ENCODE peak calls at places on chromosomes 13 and 19, in nine cellular contexts. A is frontal cortex; K is NCI-H2171; B is stimulated activated CD8-positive, alpha-beta memory T cell treated with anti-CD3 and anti-CD28 coated beads, Interleukin-7, amount 100 ng/mL, for 1 hour; S is skeletal muscle cell; H is SHP77; Y is effector CD4-positive, alpha-beta T cell; J is glutamatergic neuron; V is T-helper 2 cell. X is an unnamed sample.

GRCh38 chr13:98041081-98041820 is 87.8 kb downstream of the IPO5 start:
- DNase-seq in A (no peak), K (no peak), B (no peak), S (no peak), H (no peak), Y (no peak), J (no peak), V (no peak), X (no peak)

GRCh38 chr19:5281588-5281987 is 59.0 kb downstream of the PTPRS start:
- DNase-seq in A (no peak), K (no peak), B (no peak), S (no peak), H (no peak), Y (no peak), J (no peak), V (no peak), X (no peak)

GRCh38 chr19:38062959-38063786 is 156.2 kb downstream of the SIPA1L3 start:
- DNase-seq in A (no peak), K (peak), B (no peak), S (no peak), H (peak), Y (no peak), J (peak), V (no peak), X (peak)

GRCh38 chr19:1161716-1162115 is 12.4 kb downstream of the SBNO2 start:
- DNase-seq in A (no peak), K (peak), B (no peak), S (no peak), H (no peak), Y (no peak), J (no peak), V (no peak), X (no peak)

GRCh38 chr13:27149702-27150101 is 21.9 kb downstream of the USP12 start:
- DNase-seq in A (no peak), K (no peak), B (no peak), S (no peak), H (no peak), Y (no peak), J (no peak), V (no peak), X (no peak)

GRCh38 chr19:47112166-47112663 is 1.4 kb downstream of the ZC3H4 start:
- DNase-seq in A (no peak), K (peak), B (peak), S (peak), H (peak), Y (peak), J (peak), V (peak), X (peak)

GRCh38 chr19:39405930-39406655 is 554 bp upstream of the ZFP36 start:
- DNase-seq in A (no peak), K (no peak), B (peak), S (no peak), H (no peak), Y (peak), J (no peak), V (peak), X (no peak)

GRCh38 chr13:113938716-113939115 is 35.2 kb downstream of the C13orf46 start:
- DNase-seq in A (no peak), K (peak), B (no peak), S (no peak), H (peak), Y (no peak), J (no peak), V (no peak), X (no peak)

GRCh38 chr13:105471683-105472082 is 1063.8 kb downstream of the EFNB2 start:
- DNase-seq in A (no peak), K (no peak), B (no peak), S (peak), H (no peak), Y (no peak), J (no peak), V (no peak), X (no peak)

GRCh38 chr13:20489185-20489820 is 36.4 kb downstream of the CRYL1 start:
- DNase-seq in A (no peak), K (no peak), B (no peak), S (no peak), H (peak), Y (peak), J (no peak), V (peak), X (no peak)

GRCh38 chr13:83423361-83423760 is 458.9 kb downstream of the SLITRK1 start:
- DNase-seq in A (no peak), K (no peak), B (no peak), S (no peak), H (no peak), Y (no peak), J (no peak), V (no peak), X (no peak)

GRCh38 chr13:80436571-80437169 is 95.7 kb upstream of the SPRY2 start:
- DNase-seq in A (no peak), K (no peak), B (no peak), S (peak), H (no peak), Y (no peak), J (no peak), V (no peak), X (no peak)

GRCh38 chr13:110280996-110281688 is 25.8 kb downstream of the COL4A1 start:
- DNase-seq in A (no peak), K (no peak), B (no peak), S (no peak), H (no peak), Y (no peak), J (no peak), V (no peak), X (no peak)

GRCh38 chr19:7426986-7427385 is 61.8 kb downstream of the PEX11G start:
- DNase-seq in A (no peak), K (no peak), B (no peak), S (no peak), H (no peak), Y (no peak), J (no peak), V (no peak), X (no peak)

GRCh38 chr13:111868716-111869115 is 198.2 kb upstream of the SOX1 start:
- DNase-seq in A (no peak), K (no peak), B (no peak), S (no peak), H (no peak), Y (no peak), J (no peak), V (no peak), X (no peak)

GRCh38 chr13:95288899-95289500 is 12.3 kb downstream of the ABCC4 start:
- DNase-seq in A (no peak), K (no peak), B (no peak), S (no peak), H (no peak), Y (no peak), J (no peak), V (no peak), X (no peak)

GRCh38 chr19:36067681-36068080 is 13.0 kb downstream of the WDR62 start:
- DNase-seq in A (no peak), K (no peak), B (no peak), S (no peak), H (no peak), Y (no peak), J (no peak), V (no peak), X (no peak)

GRCh38 chr19:17260842-17261325 is 3.7 kb downstream of the USHBP1 start:
- DNase-seq in A (peak), K (peak), B (peak), S (no peak), H (peak), Y (peak), J (peak), V (peak), X (peak)

GRCh38 chr19:11685676-11686650 is 52.8 kb downstream of the ZNF823 start:
- DNase-seq in A (no peak), K (no peak), B (no peak), S (no peak), H (no peak), Y (no peak), J (no peak), V (no peak), X (no peak)